ENCODE peak calls at places on chromosome X, in seven cellular contexts. J is neural progenitor cell, A is mammary epithelial cell, O is fibroblast of lung, F is K562, V is hepatocyte, Q is endothelial cell of umbilical vein. M is an unnamed sample. For H3K9me3, the result is how much of the 10 kb centered on the place peaks cover.

GRCh38 chrX:150693782-150694574 is 782 bp downstream of the MTMR1 start:
- DNase-seq in F (peak), A (peak), Q (peak), V (peak), O (peak), J (peak), M (peak)

GRCh38 chrX:112867570-112867969 is 26.9 kb upstream of the AMOT start:
- DNase-seq in V (peak), F (no peak), A (peak), O (no peak), J (peak), Q (no peak), M (no peak)

GRCh38 chrX:125205084-125205917 is 114.4 kb upstream of the TEX13C start:
- DNase-seq in F (peak), A (peak), J (peak), V (peak), Q (no peak), O (peak), M (no peak)

GRCh38 chrX:118824173-118824782 is 654 bp downstream of the ZCCHC12 start:
- DNase-seq in A (no peak), J (peak), O (no peak), V (no peak), F (no peak), Q (no peak), M (no peak)

GRCh38 chrX:24371391-24371972 is 11.0 kb downstream of the SUPT20HL1 start:
- DNase-seq in J (peak), O (peak), F (peak), Q (peak), A (peak), V (peak), M (peak)

GRCh38 chrX:148567229-148567628 is 66.8 kb downstream of the AFF2 start:
- DNase-seq in Q (no peak), F (peak), A (peak), V (peak), O (peak), J (no peak), M (no peak)

GRCh38 chrX:40418413-40419195 is 162.2 kb upstream of the ATP6AP2 start:
- DNase-seq in V (no peak), A (peak), F (no peak), J (no peak), O (no peak), Q (no peak), M (no peak)

GRCh38 chrX:101682723-101683122 is 23.1 kb upstream of the ARMCX2 start:
- DNase-seq in J (no peak), Q (peak), A (no peak), F (no peak), V (no peak), O (peak), M (no peak)

GRCh38 chrX:4668802-4669536 is 955.5 kb upstream of the PRKX start:
- DNase-seq in F (no peak), Q (no peak), J (no peak), A (no peak), V (no peak), O (no peak), M (no peak)

GRCh38 chrX:103376118-103376978 is at the start of gene BEX3:
- DNase-seq in F (no peak), V (peak), O (peak), J (peak), A (no peak), Q (peak), M (no peak)

GRCh38 chrX:42818151-42818921 is 40.4 kb upstream of the PPP1R2C start:
- DNase-seq in F (no peak), O (no peak), Q (no peak), A (no peak), V (no peak), J (peak), M (no peak)

GRCh38 chrX:9789555-9789954 is 3.3 kb downstream of the SHROOM2 start:
- DNase-seq in Q (no peak), F (no peak), O (no peak), A (no peak), V (no peak), J (peak), M (no peak)

GRCh38 chrX:119762718-119763117 is 4.3 kb downstream of the SOWAHD start:
- DNase-seq in V (no peak), Q (no peak), J (no peak), O (no peak), A (no peak), F (no peak), M (peak)

GRCh38 chrX:151722241-151722846 is 6.5 kb downstream of the FATE1 start:
- DNase-seq in V (peak), J (peak), A (no peak), O (peak), Q (no peak), F (peak), M (no peak)

GRCh38 chrX:10326578-10326977 is 169.8 kb downstream of the CLCN4 start:
- DNase-seq in V (no peak), O (peak), A (no peak), F (no peak), J (peak), Q (peak), M (no peak)

GRCh38 chrX:134949271-134949670 is 41.5 kb upstream of the SMIM10 start:
- DNase-seq in F (no peak), Q (peak), A (no peak), O (peak), V (peak), J (no peak), M (no peak)

GRCh38 chrX:147550217-147550616 is 361.5 kb upstream of the FMR1 start:
- DNase-seq in Q (no peak), A (no peak), V (peak), F (no peak), J (peak), O (no peak), M (peak)

GRCh38 chrX:69065451-69065850 is 99.8 kb downstream of the PJA1 start:
- DNase-seq in F (no peak), J (no peak), A (peak), V (no peak), O (no peak), Q (no peak), M (no peak)

GRCh38 chrX:40058719-40059118 is 39.0 kb downstream of the BCOR start:
- DNase-seq in F (no peak), V (peak), A (no peak), O (no peak), Q (no peak), J (no peak), M (no peak)

GRCh38 chrX:150880808-150881165 is 17.7 kb downstream of the CD99L2 start:
- DNase-seq in F (no peak), V (no peak), Q (no peak), O (no peak), J (no peak), A (no peak), M (peak)

GRCh38 chrX:6129195-6129594 is 99.5 kb downstream of the NLGN4X start:
- DNase-seq in A (no peak), J (no peak), Q (no peak), O (no peak), F (no peak), V (no peak), M (no peak)

GRCh38 chrX:140050906-140051305 is 85.6 kb upstream of the CXorf66 start:
- DNase-seq in O (peak), Q (no peak), A (no peak), F (no peak), V (no peak), J (no peak), M (peak)

GRCh38 chrX:307261-308111 is 11.1 kb downstream of the GTPBP6 start:
- DNase-seq in O (no peak), F (no peak), A (no peak), V (no peak), J (no peak), Q (no peak), M (no peak)

GRCh38 chrX:7027071-7027470 is 120.4 kb upstream of the STS start:
- DNase-seq in Q (no peak), J (no peak), F (no peak), V (no peak), A (no peak), O (no peak), M (no peak)

GRCh38 chrX:104193485-104193884 is 27.2 kb downstream of the FAM199X start:
- DNase-seq in F (no peak), J (no peak), V (no peak), O (no peak), Q (no peak), A (peak), M (no peak)

GRCh38 chrX:119667111-119667928 is 25.6 kb downstream of the SEPTIN6 start:
- DNase-seq in O (no peak), F (no peak), Q (no peak), A (no peak), J (no peak), V (no peak), M (no peak)

GRCh38 chrX:53184836-53185235 is 40.2 kb downstream of the KDM5C start:
- DNase-seq in F (no peak), O (peak), J (no peak), V (no peak), A (peak), Q (no peak), M (no peak)

GRCh38 chrX:41259516-41259915 is 74.4 kb upstream of the DDX3X start:
- DNase-seq in O (no peak), A (no peak), J (no peak), V (no peak), F (no peak), Q (no peak), M (no peak)

GRCh38 chrX:118216488-118216887 is 99.9 kb upstream of the KLHL13 start:
- DNase-seq in V (no peak), F (no peak), A (no peak), Q (no peak), O (no peak), J (no peak), M (no peak)

GRCh38 chrX:133414399-133415275 is 652 bp downstream of the GPC4 start:
- DNase-seq in A (peak), F (no peak), J (peak), Q (no peak), V (peak), O (peak), M (peak)

GRCh38 chrX:13892856-13893255 is 76.0 kb upstream of the GPM6B start:
- DNase-seq in O (peak), V (no peak), J (no peak), Q (no peak), F (no peak), A (peak), M (no peak)

GRCh38 chrX:72572248-72573157 is at the start of gene HDAC8:
- DNase-seq in V (peak), Q (peak), O (peak), F (peak), J (peak), A (peak), M (peak)

GRCh38 chrX:102840871-102841705 is 96.0 kb upstream of the RAB40AL start:
- DNase-seq in J (peak), V (peak), A (peak), Q (peak), F (peak), O (peak), M (no peak)

GRCh38 chrX:101260435-101260834 is 30.7 kb downstream of the TAF7L start:
- DNase-seq in F (peak), A (no peak), O (peak), Q (peak), J (peak), V (peak), M (no peak)

GRCh38 chrX:57104921-57105398 is 16.4 kb downstream of the SPIN2B start:
- DNase-seq in F (no peak), Q (no peak), O (no peak), V (no peak), A (no peak), J (peak), M (no peak)

GRCh38 chrX:149515954-149516602 is 11.0 kb upstream of the IDS start:
- DNase-seq in Q (no peak), F (no peak), V (no peak), J (no peak), O (no peak), A (no peak), M (no peak)

DNA sequence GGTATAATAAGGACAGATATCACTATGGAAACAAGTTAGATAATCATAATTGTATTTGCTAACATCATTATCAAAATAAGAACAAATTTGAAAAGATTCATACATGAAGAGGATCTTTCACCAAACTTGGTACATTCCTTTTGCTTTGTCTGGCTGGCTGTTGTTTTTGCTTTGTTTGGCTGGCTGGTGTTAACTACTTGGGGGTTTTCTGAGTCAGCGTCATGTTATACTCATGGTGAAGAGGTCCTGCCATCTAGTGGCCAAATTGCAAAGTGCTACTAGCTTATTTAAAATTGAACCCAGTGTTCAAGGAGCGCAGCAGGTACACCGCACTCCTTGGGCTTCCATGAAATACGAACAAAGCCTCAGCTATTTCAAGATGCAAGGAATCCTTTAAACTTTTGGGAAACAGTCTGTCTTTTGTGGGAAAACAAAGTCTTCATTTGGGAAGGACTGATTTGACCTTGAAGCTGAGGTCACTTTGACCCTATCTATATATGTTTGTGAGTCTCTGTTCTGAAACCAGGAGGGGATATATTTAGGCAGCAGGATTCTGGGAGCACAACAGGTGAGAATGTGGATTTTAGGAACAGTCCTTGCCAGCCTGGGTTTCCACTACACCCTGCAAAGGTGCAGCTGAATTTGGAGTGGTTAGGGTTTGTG is 129.7 kb downstream of the PLS3 start:
- DNase-seq in V (peak), A (peak), J (peak), Q (peak), F (peak), O (peak), M (peak)
- H2AFZ ChIP-seq in V (peak), A (no peak), J (peak), Q (peak), F (no peak), O (no peak), M (no peak)

GRCh38 chrX:137547291-137547690 is 18.6 kb upstream of the ZIC3 start:
- DNase-seq in V (no peak), J (peak), A (no peak), Q (no peak), O (no peak), F (no peak), M (no peak)

GRCh38 chrX:137549073-137549472 is 16.9 kb upstream of the ZIC3 start:
- DNase-seq in J (peak), Q (no peak), A (no peak), F (no peak), V (no peak), O (no peak), M (no peak)

GRCh38 chrX:137550561-137551305 is 15.2 kb upstream of the ZIC3 start:
- DNase-seq in A (no peak), J (peak), Q (no peak), F (no peak), V (no peak), O (no peak), M (no peak)

GRCh38 chrX:137548261-137548660 is 17.7 kb upstream of the ZIC3 start:
- DNase-seq in J (no peak), A (no peak), O (no peak), F (no peak), Q (no peak), V (no peak), M (no peak)

GRCh38 chrX:137549846-137550534 is 15.9 kb upstream of the ZIC3 start:
- DNase-seq in F (no peak), A (no peak), J (peak), Q (no peak), O (no peak), V (no peak), M (no peak)
- TF ChIP-seq EZH2 in F (no peak), A (no peak), J (peak), Q (no peak), O (no peak), V (peak), M (no peak)

DNA sequence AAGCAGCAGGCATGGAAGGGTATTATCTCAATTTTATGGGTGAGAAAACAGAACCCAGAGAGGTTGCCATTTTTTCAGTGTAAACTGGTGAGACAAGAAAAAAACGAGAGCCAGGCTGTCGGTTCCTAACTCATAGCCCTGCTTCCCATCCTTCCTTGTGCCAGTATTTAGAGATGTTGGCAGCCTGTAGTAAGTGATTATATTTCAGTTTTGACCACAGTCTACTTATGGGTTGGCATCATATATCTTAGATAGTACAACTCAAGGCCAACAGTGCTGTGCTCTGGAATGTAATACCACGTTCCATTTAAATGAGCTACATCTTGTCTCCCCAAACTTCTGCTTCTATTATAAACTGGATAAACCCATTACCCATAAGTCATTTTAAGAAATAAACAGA is 40.8 kb downstream of the XK start:
- DNase-seq in A (no peak), Q (no peak), O (no peak), V (no peak), J (no peak), F (no peak), M (no peak)
- H3K9me3 ChIP-seq in A (under half), Q (under half), O (under half), V (under half), J (under half), F (under half), M (under half)

DNA sequence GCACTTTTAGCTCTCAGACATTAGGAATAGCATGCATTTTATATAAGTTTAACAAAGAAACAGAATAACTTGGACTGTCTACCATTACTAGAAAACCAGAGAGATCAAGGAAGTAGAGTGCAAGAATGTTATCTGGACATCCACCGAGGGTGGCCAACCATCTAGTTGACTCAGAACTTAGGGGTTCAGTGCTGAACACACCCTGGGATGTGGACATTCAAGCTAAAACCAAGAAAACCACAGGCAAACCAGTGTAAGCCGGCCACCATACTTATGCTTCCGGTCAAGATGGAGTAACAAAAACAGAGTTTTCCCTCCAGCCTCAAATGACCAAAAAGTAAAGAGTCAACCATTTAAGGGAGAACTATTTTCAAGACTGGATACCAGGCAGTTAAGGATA is 181.4 kb upstream of the MXRA5 start:
- DNase-seq in V (no peak), J (no peak), A (no peak), F (no peak), Q (no peak), O (no peak), M (no peak)
- H2AFZ ChIP-seq in V (no peak), J (no peak), A (no peak), F (no peak), Q (no peak), O (no peak), M (no peak)

GRCh38 chrX:153517421-153517820 is at the start of gene ATP2B3:
- DNase-seq in J (peak), A (no peak), V (no peak), O (no peak), F (no peak), Q (no peak), M (no peak)
- TF ChIP-seq EZH2 in J (no peak), A (no peak), V (no peak), O (no peak), F (no peak), Q (no peak), M (no peak)

M was measured in MM.1S.